ENCODE peak calls at places on chromosomes 2 and 18, in eight cellular contexts. Y is H9; F is HTR-8/SVneo; X is choroid plexus epithelial cell; K is activated naive CD4-positive, alpha-beta T cell treated with anti-CD3 and anti-CD28 coated beads, Interleukin-2, amount 10 ng/mL, durations not matched to agents 7 days and 5 days; C is A549; W is AG08395; D is stimulated activated naive B cell treated with anti-CD40 and anti-IgM and Interleukin-4, amounts not matched to agents 10 μg/mL and 1 μg/mL and 100 μg/mL, for 72 hours. U is an unnamed sample.

GRCh38 chr2:141015339-141016047 is 1115.3 kb downstream of the LRP1B start:
- DNase-seq in Y (no peak), F (no peak), X (peak; percentile 65), K (no peak), C (no peak), W (peak; percentile 22), D (no peak), U (peak; percentile 21)

GRCh38 chr2:173181982-173182381 is 106.3 kb downstream of the MAP3K20 start:
- DNase-seq in Y (no peak), F (no peak), X (no peak), K (no peak), C (no peak), W (no peak), D (no peak), U (no peak)

GRCh38 chr2:1628893-1629292 is 115.4 kb downstream of the PXDN start:
- DNase-seq in Y (no peak), F (no peak), X (peak; percentile 90), K (no peak), C (no peak), W (no peak), D (no peak), U (no peak)

GRCh38 chr18:435940-436339 is 64.6 kb downstream of the COLEC12 start:
- DNase-seq in Y (no peak), F (no peak), X (peak; percentile 55), K (no peak), C (no peak), W (no peak), D (no peak), U (no peak)

GRCh38 chr2:100292022-100292580 is 30.2 kb downstream of the LONRF2 start:
- DNase-seq in Y (peak; percentile 58), F (peak; percentile 78), X (peak; percentile 85), K (peak; percentile 38), C (peak; percentile 82), W (peak; percentile 68), D (peak; percentile 20), U (no peak)

GRCh38 chr2:128134573-128134972 is 43.6 kb downstream of the UGGT1 start:
- DNase-seq in Y (no peak), F (no peak), X (peak; percentile 27), K (no peak), C (no peak), W (no peak), D (no peak), U (no peak)

GRCh38 chr18:39453882-39454281 is 1888.3 kb upstream of the CELF4 start:
- DNase-seq in Y (no peak), F (peak; percentile 5), X (peak; percentile 85), K (no peak), C (no peak), W (peak; percentile 43), D (no peak), U (no peak)

GRCh38 chr2:128772671-128773070 is 454.0 kb upstream of the HS6ST1 start:
- DNase-seq in Y (peak; percentile 5), F (no peak), X (no peak), K (peak; percentile 8), C (no peak), W (no peak), D (no peak), U (no peak)

GRCh38 chr2:227479865-227480475 is 8.0 kb downstream of the AGFG1 start:
- DNase-seq in Y (no peak), F (peak; percentile 37), X (peak; percentile 83), K (no peak), C (peak; percentile 41), W (peak; percentile 39), D (no peak), U (no peak)

GRCh38 chr2:128301501-128301966 is 17.1 kb downstream of the HS6ST1 start:
- DNase-seq in Y (no peak), F (no peak), X (peak; percentile 70), K (no peak), C (no peak), W (peak; percentile 95), D (no peak), U (no peak)

GRCh38 chr18:56919190-56919589 is 227.7 kb upstream of the BOD1L2 start:
- DNase-seq in Y (no peak), F (no peak), X (no peak), K (no peak), C (no peak), W (no peak), D (no peak), U (no peak)

GRCh38 chr2:38274286-38275276 is 102.5 kb downstream of the ATL2 start:
- DNase-seq in Y (no peak), F (peak; percentile 83), X (peak; percentile 95), K (peak; percentile 42), C (peak; percentile 76), W (peak; percentile 75), D (no peak), U (no peak)

GRCh38 chr2:138086556-138086955 is 122.3 kb downstream of the HNMT start:
- DNase-seq in Y (no peak), F (no peak), X (peak; percentile 62), K (no peak), C (no peak), W (no peak), D (no peak), U (no peak)